ENCODE peak calls at places on chromosome 12, in six cellular contexts. One of them, this sample, is unnamed.

GRCh38 chr12:31589896-31590729 is 823 bp downstream of the DENND5B start:
- DNase-seq in HCT116: peak; percentile 36
- DNase-seq in tibial artery: peak; percentile 69
- DNase-seq in heart right ventricle: peak; percentile 69
- DNase-seq in A673: peak; percentile 63
- DNase-seq in body of pancreas: peak; percentile 81
- DNase-seq in this sample: peak; percentile 82

GRCh38 chr12:15707516-15708199 is 81.5 kb downstream of the EPS8 start:
- DNase-seq in body of pancreas: no peak
- DNase-seq in HCT116: no peak
- DNase-seq in A673: no peak
- DNase-seq in heart right ventricle: no peak
- DNase-seq in tibial artery: no peak
- DNase-seq in this sample: no peak

GRCh38 chr12:62005615-62006014 is 254.6 kb upstream of the USP15 start:
- DNase-seq in body of pancreas: no peak
- DNase-seq in A673: no peak
- DNase-seq in HCT116: no peak
- DNase-seq in heart right ventricle: no peak
- DNase-seq in tibial artery: no peak
- DNase-seq in this sample: no peak

GRCh38 chr12:106600503-106600902 is 17.7 kb downstream of the RFX4 start:
- DNase-seq in body of pancreas: no peak
- DNase-seq in heart right ventricle: no peak
- DNase-seq in HCT116: no peak
- DNase-seq in tibial artery: no peak
- DNase-seq in A673: no peak
- DNase-seq in this sample: no peak

GRCh38 chr12:121026274-121027045 is 10.2 kb upstream of the C12orf43 start:
- DNase-seq in tibial artery: no peak
- DNase-seq in body of pancreas: no peak
- DNase-seq in HCT116: no peak
- DNase-seq in heart right ventricle: no peak
- DNase-seq in A673: no peak
- DNase-seq in this sample: no peak

GRCh38 chr12:86334071-86334470 is 77.9 kb upstream of the MGAT4C start:
- DNase-seq in tibial artery: no peak
- DNase-seq in body of pancreas: no peak
- DNase-seq in HCT116: no peak
- DNase-seq in A673: no peak
- DNase-seq in heart right ventricle: no peak
- DNase-seq in this sample: no peak

GRCh38 chr12:60693019-60693626 is 1097.3 kb downstream of the SLC16A7 start:
- DNase-seq in HCT116: no peak
- DNase-seq in A673: no peak
- DNase-seq in tibial artery: no peak
- DNase-seq in body of pancreas: no peak
- DNase-seq in heart right ventricle: no peak
- DNase-seq in this sample: no peak

GRCh38 chr12:98751580-98752115 is 106.6 kb downstream of the APAF1 start:
- DNase-seq in HCT116: no peak
- DNase-seq in heart right ventricle: no peak
- DNase-seq in A673: no peak
- DNase-seq in body of pancreas: no peak
- DNase-seq in tibial artery: no peak
- DNase-seq in this sample: no peak

GRCh38 chr12:119940881-119941280 is 48.2 kb upstream of the BICDL1 start:
- DNase-seq in heart right ventricle: no peak
- DNase-seq in A673: peak; percentile 17
- DNase-seq in HCT116: peak; percentile 68
- DNase-seq in tibial artery: no peak
- DNase-seq in body of pancreas: no peak
- DNase-seq in this sample: no peak

GRCh38 chr12:26636710-26637328 is 196.2 kb downstream of the ITPR2 start:
- DNase-seq in HCT116: no peak
- DNase-seq in tibial artery: no peak
- DNase-seq in heart right ventricle: no peak
- DNase-seq in A673: no peak
- DNase-seq in body of pancreas: peak; percentile 29
- DNase-seq in this sample: no peak

GRCh38 chr12:87274594-87275245 is 754.5 kb downstream of the C12orf50 start:
- DNase-seq in HCT116: peak; percentile 19
- DNase-seq in body of pancreas: no peak
- DNase-seq in A673: peak; percentile 57
- DNase-seq in tibial artery: no peak
- DNase-seq in heart right ventricle: no peak
- DNase-seq in this sample: no peak

GRCh38 chr12:87157791-87158190 is 871.4 kb downstream of the C12orf50 start:
- DNase-seq in heart right ventricle: no peak
- DNase-seq in tibial artery: peak; percentile 52
- DNase-seq in A673: no peak
- DNase-seq in body of pancreas: no peak
- DNase-seq in HCT116: no peak
- DNase-seq in this sample: no peak

GRCh38 chr12:52844386-52844785 is 4.4 kb downstream of the KRT78 start:
- DNase-seq in HCT116: no peak
- DNase-seq in body of pancreas: no peak
- DNase-seq in heart right ventricle: no peak
- DNase-seq in tibial artery: no peak
- DNase-seq in A673: no peak
- DNase-seq in this sample: no peak

GRCh38 chr12:62898568-62898967 is 36.4 kb downstream of the PPM1H start:
- DNase-seq in tibial artery: no peak
- DNase-seq in heart right ventricle: no peak
- DNase-seq in A673: peak; percentile 40
- DNase-seq in body of pancreas: no peak
- DNase-seq in HCT116: no peak
- DNase-seq in this sample: no peak

GRCh38 chr12:78787576-78787975 is 77.0 kb upstream of the SYT1 start:
- DNase-seq in tibial artery: no peak
- DNase-seq in body of pancreas: no peak
- DNase-seq in heart right ventricle: no peak
- DNase-seq in HCT116: no peak
- DNase-seq in A673: no peak
- DNase-seq in this sample: no peak

GRCh38 chr12:54977155-54977554 is 7.4 kb downstream of the TESPA1 start:
- DNase-seq in body of pancreas: no peak
- DNase-seq in tibial artery: no peak
- DNase-seq in HCT116: no peak
- DNase-seq in A673: no peak
- DNase-seq in heart right ventricle: no peak
- DNase-seq in this sample: no peak

GRCh38 chr12:107372229-107372658 is 278.9 kb upstream of the CRY1 start:
- DNase-seq in tibial artery: no peak
- DNase-seq in body of pancreas: no peak
- DNase-seq in A673: peak; percentile 97
- DNase-seq in HCT116: no peak
- DNase-seq in heart right ventricle: no peak
- DNase-seq in this sample: no peak

GRCh38 chr12:30694971-30695326 is 720 bp downstream of the IPO8 start:
- DNase-seq in heart right ventricle: peak; percentile 27
- DNase-seq in body of pancreas: peak; percentile 58
- DNase-seq in tibial artery: peak; percentile 50
- DNase-seq in A673: peak; percentile 43
- DNase-seq in HCT116: peak; percentile 21
- DNase-seq in this sample: peak; percentile 61

GRCh38 chr12:3311027-3311402 is 180.0 kb upstream of the PRMT8 start:
- DNase-seq in HCT116: peak; percentile 83
- DNase-seq in tibial artery: no peak
- DNase-seq in heart right ventricle: no peak
- DNase-seq in body of pancreas: peak; percentile 98
- DNase-seq in A673: no peak
- DNase-seq in this sample: no peak

GRCh38 chr12:62581288-62582064 is 114.8 kb downstream of the MON2 start:
- DNase-seq in A673: peak; percentile 62
- DNase-seq in heart right ventricle: peak; percentile 31
- DNase-seq in HCT116: peak; percentile 38
- DNase-seq in tibial artery: no peak
- DNase-seq in body of pancreas: no peak
- DNase-seq in this sample: no peak

GRCh38 chr12:113462117-113462774 is 9.4 kb downstream of the LHX5 start:
- DNase-seq in heart right ventricle: peak; percentile 83
- DNase-seq in body of pancreas: peak; percentile 79
- DNase-seq in tibial artery: peak; percentile 76
- DNase-seq in A673: peak; percentile 80
- DNase-seq in HCT116: peak; percentile 67
- DNase-seq in this sample: peak; percentile 81

GRCh38 chr12:113462880-113463745 is 8.6 kb downstream of the LHX5 start:
- DNase-seq in tibial artery: no peak
- DNase-seq in A673: no peak
- DNase-seq in body of pancreas: no peak
- DNase-seq in HCT116: no peak
- DNase-seq in heart right ventricle: no peak
- DNase-seq in this sample: no peak

GRCh38 chr12:113463746-113464743 is 7.6 kb downstream of the LHX5 start:
- DNase-seq in A673: no peak
- DNase-seq in tibial artery: no peak
- DNase-seq in HCT116: no peak
- DNase-seq in body of pancreas: no peak
- DNase-seq in heart right ventricle: no peak
- DNase-seq in this sample: no peak

GRCh38 chr12:113459981-113460380 is 11.7 kb downstream of the LHX5 start:
- DNase-seq in A673: no peak
- DNase-seq in body of pancreas: no peak
- DNase-seq in HCT116: no peak
- DNase-seq in tibial artery: no peak
- DNase-seq in heart right ventricle: no peak
- DNase-seq in this sample: no peak

DNA sequence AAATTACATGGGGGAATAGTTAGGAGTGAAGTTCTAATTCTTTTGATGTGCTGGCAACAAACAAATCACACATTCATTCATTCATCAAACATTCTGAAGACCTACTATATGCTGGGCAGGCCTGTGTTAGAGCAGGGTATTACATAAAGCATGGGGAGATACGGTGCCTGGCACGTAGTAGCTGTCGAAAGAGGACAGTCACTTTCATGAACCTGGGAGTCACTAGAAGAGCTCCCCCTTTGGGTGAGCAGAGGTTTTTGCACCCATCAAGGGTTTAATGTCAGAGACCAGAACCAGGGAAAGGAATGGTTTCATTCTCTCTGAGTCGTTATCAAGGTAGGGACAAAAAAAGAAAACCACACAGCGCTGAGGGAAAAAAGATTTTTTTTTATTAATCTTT is 10.0 kb downstream of the LHX5 start:
- DNase-seq in heart right ventricle: no peak
- DNase-seq in tibial artery: no peak
- DNase-seq in A673: peak; percentile 57
- DNase-seq in body of pancreas: no peak
- DNase-seq in HCT116: peak; percentile 29
- DNase-seq in this sample: no peak
- H3K27me3 ChIP-seq in heart right ventricle: peaks cover 64% of the 10 kb centered on the region
- H3K27me3 ChIP-seq in tibial artery: peaks cover 84% of the 10 kb centered on the region
- H3K27me3 ChIP-seq in A673: peaks cover 80% of the 10 kb centered on the region
- H3K27me3 ChIP-seq in body of pancreas: no peaks in the 10 kb centered on the region
- H3K27me3 ChIP-seq in HCT116: peaks cover 12% of the 10 kb centered on the region
- H3K27me3 ChIP-seq in this sample: peaks cover 51% of the 10 kb centered on the region

GRCh38 chr12:132487311-132487741 is 2.6 kb upstream of the FBRSL1 start:
- DNase-seq in A673: no peak
- DNase-seq in body of pancreas: no peak
- DNase-seq in tibial artery: no peak
- DNase-seq in HCT116: no peak
- DNase-seq in heart right ventricle: peak; percentile 12
- DNase-seq in this sample: no peak
- H3K27me3 ChIP-seq in A673: no peaks in the 10 kb centered on the region
- H3K27me3 ChIP-seq in body of pancreas: no peaks in the 10 kb centered on the region
- H3K27me3 ChIP-seq in tibial artery: peaks cover 10% of the 10 kb centered on the region
- H3K27me3 ChIP-seq in HCT116: no peaks in the 10 kb centered on the region
- H3K27me3 ChIP-seq in heart right ventricle: peaks cover 2% of the 10 kb centered on the region
- H3K27me3 ChIP-seq in this sample: no peaks in the 10 kb centered on the region

GRCh38 chr12:125340791-125341190 is 275.6 kb downstream of the AACS start:
- DNase-seq in tibial artery: no peak
- DNase-seq in HCT116: no peak
- DNase-seq in heart right ventricle: no peak
- DNase-seq in body of pancreas: peak; percentile 31
- DNase-seq in A673: peak; percentile 64
- DNase-seq in this sample: no peak

GRCh38 chr12:125341422-125341821 is 276.2 kb downstream of the AACS start:
- DNase-seq in body of pancreas: no peak
- DNase-seq in heart right ventricle: no peak
- DNase-seq in A673: no peak
- DNase-seq in HCT116: no peak
- DNase-seq in tibial artery: no peak
- DNase-seq in this sample: no peak

GRCh38 chr12:125346361-125346760 is 281.1 kb downstream of the AACS start:
- DNase-seq in A673: no peak
- DNase-seq in body of pancreas: no peak
- DNase-seq in heart right ventricle: no peak
- DNase-seq in tibial artery: no peak
- DNase-seq in HCT116: no peak
- DNase-seq in this sample: no peak

DNA sequence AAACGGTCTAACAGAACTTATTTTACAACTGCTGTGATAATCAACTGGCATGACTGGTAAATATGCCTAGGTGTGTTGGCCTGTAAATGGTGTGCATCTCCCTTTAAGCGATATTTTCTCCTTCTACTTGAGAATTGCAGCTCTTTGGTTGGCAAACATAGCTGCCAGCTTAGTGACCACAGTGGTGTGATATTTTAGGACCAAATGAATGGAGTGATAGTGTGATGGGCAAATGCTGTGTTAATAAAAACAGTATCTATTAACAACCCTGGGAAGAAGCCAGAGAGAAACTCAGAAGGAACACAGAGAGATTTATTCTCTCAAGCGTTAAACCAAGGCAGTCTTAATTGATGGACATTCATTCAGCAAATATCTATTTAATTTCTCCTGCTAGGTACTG is 278.4 kb downstream of the AACS start:
- DNase-seq in tibial artery: no peak
- DNase-seq in HCT116: no peak
- DNase-seq in heart right ventricle: no peak
- DNase-seq in body of pancreas: no peak
- DNase-seq in A673: no peak
- DNase-seq in this sample: no peak
- H3K27me3 ChIP-seq in tibial artery: no peaks in the 10 kb centered on the region
- H3K27me3 ChIP-seq in HCT116: peaks cover 56% of the 10 kb centered on the region
- H3K27me3 ChIP-seq in heart right ventricle: no peaks in the 10 kb centered on the region
- H3K27me3 ChIP-seq in body of pancreas: no peaks in the 10 kb centered on the region
- H3K27me3 ChIP-seq in A673: peaks cover 4% of the 10 kb centered on the region
- H3K27me3 ChIP-seq in this sample: no peaks in the 10 kb centered on the region

DNA sequence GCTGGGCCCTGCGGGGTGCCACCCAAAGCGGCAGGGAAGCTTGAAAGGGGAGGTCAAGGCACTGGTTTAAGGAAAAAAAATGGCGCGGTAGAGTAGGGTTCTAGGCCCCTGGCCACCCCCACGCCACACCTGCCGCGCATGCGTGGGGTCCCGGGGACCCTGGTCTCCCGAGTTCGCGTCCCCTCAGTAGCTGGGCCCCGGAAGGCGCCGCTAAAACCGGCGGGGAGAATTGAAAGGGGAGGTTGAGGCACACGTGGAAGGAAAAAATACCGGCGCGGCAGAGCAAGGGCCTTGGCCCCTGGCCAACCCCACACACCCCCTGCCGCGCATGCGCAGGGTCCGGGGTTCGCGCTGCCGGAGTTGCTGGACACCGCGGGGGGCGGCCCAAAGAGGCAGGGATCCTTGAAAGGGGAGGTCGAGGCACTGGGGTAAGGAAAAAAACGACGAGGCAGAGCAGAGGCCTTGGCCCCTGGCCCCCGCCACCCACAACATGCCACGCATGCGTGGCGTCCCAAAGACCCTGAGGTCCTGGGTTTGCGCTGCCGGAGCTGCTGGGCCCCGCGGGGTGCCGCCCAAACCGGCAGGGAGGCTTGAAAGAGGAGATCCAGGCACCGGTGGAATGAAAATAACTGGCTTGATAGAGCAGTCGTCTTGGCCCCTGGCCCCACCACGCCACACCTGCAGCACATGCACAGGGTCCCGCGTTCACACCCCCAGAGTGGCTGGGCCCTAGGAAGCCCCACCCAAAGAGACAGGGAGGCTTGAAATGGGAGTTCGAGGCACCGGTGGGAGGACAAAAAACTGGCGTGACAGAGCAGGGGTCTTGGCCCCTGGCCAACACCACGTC is 314.5 kb downstream of the ALG10 start:
- DNase-seq in A673: no peak
- DNase-seq in tibial artery: no peak
- DNase-seq in body of pancreas: no peak
- DNase-seq in HCT116: no peak
- DNase-seq in heart right ventricle: no peak
- DNase-seq in this sample: no peak
- H3K27me3 ChIP-seq in A673: no peaks in the 10 kb centered on the region
- H3K27me3 ChIP-seq in tibial artery: peaks cover 61% of the 10 kb centered on the region
- H3K27me3 ChIP-seq in body of pancreas: no peaks in the 10 kb centered on the region
- H3K27me3 ChIP-seq in HCT116: no peaks in the 10 kb centered on the region
- H3K27me3 ChIP-seq in heart right ventricle: peaks cover 50% of the 10 kb centered on the region
- H3K27me3 ChIP-seq in this sample: peaks cover 15% of the 10 kb centered on the region

This sample was measured in adrenal gland.